ENCODE peak calls at places on chromosomes 12 and 14, in seven cellular contexts. R, A, D, W, C, Q and I are unnamed samples.

GRCh38 chr12:100593490-100593889 is 20.0 kb downstream of the GAS2L3 start:
- DNase-seq in A (no peak), W (no peak), R (no peak), C (no peak), Q (no peak), D (peak), I (no peak)

GRCh38 chr12:60144395-60144794 is 548.6 kb downstream of the SLC16A7 start:
- DNase-seq in W (no peak), R (no peak), A (no peak), Q (no peak), D (no peak), C (no peak), I (no peak)

GRCh38 chr14:54804720-54805060 is 97.9 kb downstream of the GCH1 start:
- DNase-seq in R (no peak), C (no peak), W (no peak), Q (no peak), A (no peak), D (no peak), I (no peak)

GRCh38 chr14:70330596-70330995 is 28.9 kb downstream of the COX16 start:
- DNase-seq in A (no peak), D (no peak), Q (no peak), R (no peak), W (no peak), C (no peak), I (no peak)

GRCh38 chr12:118746176-118746575 is 235.2 kb upstream of the SRRM4 start:
- DNase-seq in R (no peak), Q (no peak), W (no peak), A (no peak), D (no peak), C (no peak), I (no peak)

GRCh38 chr14:20684662-20685456 is 499 bp downstream of the RNASE4 start:
- DNase-seq in A (peak), W (no peak), C (no peak), R (peak), Q (no peak), D (peak), I (peak)

GRCh38 chr12:128797119-128798118 is 26.3 kb downstream of the SLC15A4 start:
- DNase-seq in C (no peak), R (peak), D (peak), Q (peak), A (no peak), W (no peak), I (peak)

GRCh38 chr12:47768323-47768811 is 4.7 kb upstream of the SLC48A1 start:
- DNase-seq in R (no peak), W (no peak), C (no peak), A (no peak), D (peak), Q (no peak), I (no peak)

GRCh38 chr14:96309907-96310330 is 53.2 kb downstream of the ATG2B start:
- DNase-seq in A (no peak), Q (no peak), W (no peak), R (no peak), D (peak), C (no peak), I (no peak)

GRCh38 chr14:26867171-26867757 is 269.4 kb upstream of the NOVA1 start:
- DNase-seq in A (no peak), W (no peak), R (peak), C (no peak), D (no peak), Q (no peak), I (no peak)

GRCh38 chr12:3717283-3717974 is 35.5 kb downstream of the CRACR2A start:
- DNase-seq in D (no peak), A (no peak), R (no peak), C (no peak), W (no peak), Q (no peak), I (no peak)

GRCh38 chr14:105411017-105411941 is 8.3 kb upstream of the MTA1 start:
- DNase-seq in Q (peak), D (peak), A (peak), C (peak), R (no peak), W (no peak), I (no peak)

GRCh38 chr12:89470741-89471504 is 53.7 kb downstream of the GALNT4 start:
- DNase-seq in A (no peak), C (no peak), W (no peak), R (no peak), D (peak), Q (no peak), I (no peak)

GRCh38 chr14:91264151-91265150 is 19.9 kb upstream of the GPR68 start:
- DNase-seq in D (no peak), W (no peak), Q (peak), R (no peak), A (peak), C (no peak), I (no peak)

DNA sequence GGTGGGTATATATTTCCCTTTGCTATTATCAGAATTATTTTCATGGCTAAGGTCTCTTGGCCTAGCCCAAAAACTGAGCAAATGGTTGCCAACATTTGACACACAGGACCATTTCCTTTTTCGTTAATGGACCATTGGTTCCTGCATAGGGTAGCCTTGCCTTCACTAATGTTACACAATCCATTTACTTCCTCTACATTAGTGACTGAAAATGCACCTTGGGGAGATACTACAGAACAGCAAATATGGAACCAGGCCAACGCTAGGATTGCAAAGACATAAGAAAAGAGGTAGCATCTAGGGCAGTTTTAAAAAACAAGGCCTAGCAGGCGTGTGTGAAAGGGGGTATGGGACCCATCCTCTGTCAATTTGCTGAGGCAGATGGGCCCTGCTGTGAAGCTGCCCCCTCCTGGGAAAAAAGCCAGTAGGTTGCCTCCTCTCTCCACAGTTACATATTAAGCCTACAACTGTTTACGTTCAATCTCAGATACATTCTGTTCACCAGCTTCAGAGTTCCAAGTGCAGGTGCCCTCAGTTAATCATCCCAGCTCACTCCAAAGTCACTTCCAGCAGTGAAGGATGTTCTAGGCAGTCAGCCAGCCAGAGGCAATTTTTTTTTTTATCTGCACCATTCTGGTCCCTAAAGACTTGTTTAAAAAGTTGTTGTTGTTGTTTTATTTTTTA is 15.0 kb downstream of the AQP6 start:
- DNase-seq in A (no peak), C (no peak), Q (no peak), W (no peak), R (no peak), D (peak), I (no peak)
- TF ChIP-seq CTCF in A (no peak), C (no peak), Q (no peak), W (no peak), R (no peak), D (no peak), I (no peak)

GRCh38 chr12:120639771-120640721 is at the start of gene CABP1:
- DNase-seq in C (no peak), D (no peak), A (peak), R (no peak), Q (no peak), W (peak), I (no peak)
- TF ChIP-seq CTCF in C (peak), D (peak), A (peak), R (no peak), Q (peak), W (peak), I (peak)

DNA sequence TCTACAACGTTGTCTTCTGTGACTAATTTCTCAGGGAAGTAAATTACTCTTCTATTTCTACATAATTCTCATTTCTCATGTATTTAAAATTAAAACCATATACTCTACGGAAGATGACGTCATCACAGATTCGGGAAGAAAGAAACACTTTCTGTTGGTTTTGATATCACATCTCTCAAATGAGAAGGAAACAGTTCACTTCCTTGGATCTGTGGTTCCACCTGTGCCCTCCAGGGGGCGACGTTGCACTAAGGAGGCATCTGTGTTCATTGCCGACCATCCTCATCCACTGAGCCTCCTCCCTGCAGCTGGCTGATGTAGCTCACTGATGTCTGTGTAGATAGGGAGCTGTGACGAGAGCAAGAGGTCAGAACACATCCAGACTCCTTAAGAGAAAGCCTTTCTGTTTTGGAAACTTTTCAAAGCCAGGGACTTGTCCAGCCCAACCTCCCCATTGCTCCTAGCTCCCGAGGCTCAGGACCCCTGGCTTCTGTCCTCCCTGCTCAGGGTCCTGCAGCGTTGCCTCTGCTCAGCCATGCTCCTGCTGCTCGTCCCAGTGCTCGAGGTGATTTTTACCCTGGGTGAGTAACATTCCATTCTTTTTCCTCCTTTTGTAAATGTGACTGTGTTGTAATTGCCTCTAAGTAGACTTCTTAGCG is 172.7 kb upstream of the OR4E1 start:
- DNase-seq in R (no peak), W (no peak), C (no peak), D (peak), Q (no peak), A (peak), I (peak)
- TF ChIP-seq CTCF in R (no peak), W (peak), C (peak), D (peak), Q (peak), A (no peak), I (peak)

DNA sequence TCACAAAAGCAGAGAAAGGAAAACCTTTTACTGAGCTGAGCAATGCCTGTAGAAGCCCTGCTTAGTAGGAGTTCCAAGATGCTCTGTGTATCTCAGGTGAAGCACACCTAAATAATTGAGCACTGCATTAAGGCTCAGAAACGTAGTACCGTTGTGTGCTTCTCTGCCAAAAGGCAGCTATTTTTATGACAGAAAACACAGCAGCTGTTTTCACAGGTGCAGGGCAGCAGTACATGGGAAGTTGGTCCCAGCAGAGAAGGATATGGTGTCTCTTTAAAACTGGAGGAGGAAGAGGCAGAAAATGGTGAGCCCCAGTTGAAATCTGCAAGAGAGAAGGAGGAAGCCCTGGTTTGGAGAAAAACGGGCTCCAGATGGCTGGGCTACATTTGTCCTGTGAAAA is 27.5 kb downstream of the SPRING1 start:
- DNase-seq in Q (no peak), D (no peak), A (no peak), W (no peak), R (no peak), C (no peak), I (no peak)
- TF ChIP-seq CTCF in Q (no peak), D (no peak), A (no peak), W (no peak), R (no peak), C (no peak), I (no peak)

DNA sequence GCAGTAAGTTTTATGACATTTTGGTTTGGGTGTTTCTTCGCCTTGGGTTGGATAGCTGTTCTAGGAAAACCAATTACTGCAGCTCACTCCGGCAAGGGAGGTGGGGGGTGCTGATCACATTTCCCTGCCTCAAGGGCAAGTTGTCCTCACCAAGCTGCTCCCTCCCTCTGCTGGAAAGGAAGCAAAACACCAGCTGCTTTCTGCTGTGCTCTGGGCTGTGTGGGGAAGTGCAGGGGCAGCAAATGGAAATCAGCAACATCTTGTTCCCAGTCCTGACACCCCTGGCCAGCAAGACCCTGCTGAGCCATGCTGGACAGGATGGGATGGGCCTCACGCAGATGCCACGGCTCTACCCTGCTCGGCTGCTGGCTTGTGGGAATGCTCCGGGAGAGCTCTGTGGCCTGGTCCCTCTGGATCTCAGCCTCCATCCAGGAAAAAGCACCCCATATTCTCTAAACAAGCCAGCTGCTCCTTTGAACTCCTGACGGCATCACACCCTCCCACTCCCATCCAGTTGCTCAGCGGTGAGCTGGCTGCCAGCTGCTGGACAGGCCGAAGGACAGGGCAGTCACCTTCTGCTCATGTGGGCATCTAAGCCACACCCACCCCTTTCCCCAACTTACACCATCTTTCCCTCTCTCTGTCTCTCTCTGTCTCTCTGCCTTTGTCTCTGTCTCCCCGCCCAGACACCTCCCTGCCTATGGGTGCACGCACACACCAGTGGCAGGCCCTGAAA is 52.4 kb upstream of the EIF5 start:
- DNase-seq in R (peak), D (peak), A (peak), C (no peak), Q (no peak), W (no peak), I (peak)
- TF ChIP-seq CTCF in R (peak), D (peak), A (peak), C (peak), Q (peak), W (peak), I (peak)

GRCh38 chr14:23443881-23444280 is 8.4 kb upstream of the MYH7 start:
- DNase-seq in Q (no peak), D (no peak), W (no peak), C (peak), A (no peak), R (no peak), I (peak)

GRCh38 chr14:23445773-23446172 is 10.3 kb upstream of the MYH7 start:
- DNase-seq in A (no peak), C (no peak), Q (no peak), D (no peak), W (no peak), R (peak), I (peak)

GRCh38 chr14:23447634-23448353 is 12.3 kb upstream of the MYH7 start:
- DNase-seq in Q (no peak), R (no peak), A (peak), D (no peak), C (no peak), W (no peak), I (no peak)

GRCh38 chr14:23444314-23444713 is 8.9 kb upstream of the MYH7 start:
- DNase-seq in D (no peak), R (no peak), W (no peak), C (no peak), Q (no peak), A (no peak), I (no peak)

GRCh38 chr14:23446291-23446851 is 10.9 kb upstream of the MYH7 start:
- DNase-seq in D (no peak), C (peak), A (no peak), R (peak), Q (no peak), W (no peak), I (peak)
- TF ChIP-seq CTCF in D (no peak), C (no peak), A (no peak), R (peak), Q (no peak), W (no peak), I (no peak)

GRCh38 chr12:131828671-131829350 is 618 bp downstream of the MMP17 start:
- DNase-seq in W (no peak), R (no peak), C (peak), A (no peak), D (no peak), Q (no peak), I (no peak)
- TF ChIP-seq CTCF in W (no peak), R (no peak), C (no peak), A (no peak), D (no peak), Q (no peak), I (no peak)